ENCODE peak calls at places on chromosomes 3 and 15, in five cellular contexts. One of them, this sample, is unnamed. For H3K36me3, the result is how much of the 10 kb centered on the place peaks cover.

GRCh38 chr3:34212671-34213070 is 414.2 kb downstream of the PDCD6IP start:
- DNase-seq in heart right ventricle: no peak
- DNase-seq in left ventricle myocardium inferior: no peak
- DNase-seq in endothelial cell of umbilical vein: peak
- DNase-seq in Peyer's patch: no peak
- DNase-seq in this sample: no peak

GRCh38 chr3:97821413-97821809 is 400 bp upstream of the CRYBG3 start:
- DNase-seq in Peyer's patch: peak
- DNase-seq in left ventricle myocardium inferior: peak
- DNase-seq in heart right ventricle: peak
- DNase-seq in endothelial cell of umbilical vein: no peak
- DNase-seq in this sample: peak

GRCh38 chr15:27342991-27343390 is 372.0 kb downstream of the GABRG3 start:
- DNase-seq in left ventricle myocardium inferior: no peak
- DNase-seq in endothelial cell of umbilical vein: no peak
- DNase-seq in heart right ventricle: no peak
- DNase-seq in Peyer's patch: no peak
- DNase-seq in this sample: no peak

GRCh38 chr15:63971427-63971805 is 74.9 kb downstream of the DAPK2 start:
- DNase-seq in left ventricle myocardium inferior: no peak
- DNase-seq in Peyer's patch: peak
- DNase-seq in endothelial cell of umbilical vein: no peak
- DNase-seq in heart right ventricle: no peak
- DNase-seq in this sample: peak

GRCh38 chr3:47011371-47011770 is 31.9 kb downstream of the NBEAL2 start:
- DNase-seq in Peyer's patch: peak
- DNase-seq in left ventricle myocardium inferior: no peak
- DNase-seq in endothelial cell of umbilical vein: no peak
- DNase-seq in heart right ventricle: no peak
- DNase-seq in this sample: no peak

GRCh38 chr15:74242296-74242929 is 6.3 kb downstream of the CCDC33 start:
- DNase-seq in heart right ventricle: no peak
- DNase-seq in left ventricle myocardium inferior: no peak
- DNase-seq in Peyer's patch: no peak
- DNase-seq in endothelial cell of umbilical vein: peak
- DNase-seq in this sample: peak

GRCh38 chr3:130811552-130811951 is 64.9 kb upstream of the PIK3R4 start:
- DNase-seq in heart right ventricle: no peak
- DNase-seq in left ventricle myocardium inferior: no peak
- DNase-seq in endothelial cell of umbilical vein: no peak
- DNase-seq in Peyer's patch: no peak
- DNase-seq in this sample: no peak

GRCh38 chr3:103195201-103195600 is 760.4 kb downstream of the ZPLD1 start:
- DNase-seq in Peyer's patch: no peak
- DNase-seq in endothelial cell of umbilical vein: no peak
- DNase-seq in heart right ventricle: no peak
- DNase-seq in left ventricle myocardium inferior: no peak
- DNase-seq in this sample: no peak

GRCh38 chr3:10553586-10554235 is 48.3 kb upstream of the ATP2B2 start:
- DNase-seq in left ventricle myocardium inferior: no peak
- DNase-seq in endothelial cell of umbilical vein: no peak
- DNase-seq in Peyer's patch: no peak
- DNase-seq in heart right ventricle: no peak
- DNase-seq in this sample: no peak

GRCh38 chr3:65627102-65627501 is 411.6 kb downstream of the MAGI1 start:
- DNase-seq in endothelial cell of umbilical vein: no peak
- DNase-seq in heart right ventricle: no peak
- DNase-seq in Peyer's patch: no peak
- DNase-seq in left ventricle myocardium inferior: no peak
- DNase-seq in this sample: no peak

GRCh38 chr3:170865209-170866094 is 4.5 kb downstream of the RPL22L1 start:
- DNase-seq in heart right ventricle: no peak
- DNase-seq in left ventricle myocardium inferior: no peak
- DNase-seq in endothelial cell of umbilical vein: no peak
- DNase-seq in Peyer's patch: no peak
- DNase-seq in this sample: no peak

GRCh38 chr15:89341316-89342005 is 6.8 kb upstream of the POLG start:
- DNase-seq in left ventricle myocardium inferior: no peak
- DNase-seq in heart right ventricle: no peak
- DNase-seq in Peyer's patch: no peak
- DNase-seq in endothelial cell of umbilical vein: no peak
- DNase-seq in this sample: no peak

GRCh38 chr3:2354702-2355101 is 256.0 kb downstream of the CNTN4 start:
- DNase-seq in left ventricle myocardium inferior: no peak
- DNase-seq in Peyer's patch: no peak
- DNase-seq in heart right ventricle: peak
- DNase-seq in endothelial cell of umbilical vein: no peak
- DNase-seq in this sample: no peak

GRCh38 chr15:40150163-40150925 is 10.5 kb upstream of the BUB1B start:
- DNase-seq in left ventricle myocardium inferior: no peak
- DNase-seq in endothelial cell of umbilical vein: peak
- DNase-seq in Peyer's patch: no peak
- DNase-seq in heart right ventricle: no peak
- DNase-seq in this sample: peak

GRCh38 chr3:126054870-126055269 is 29.1 kb downstream of the SLC41A3 start:
- DNase-seq in left ventricle myocardium inferior: no peak
- DNase-seq in heart right ventricle: no peak
- DNase-seq in Peyer's patch: no peak
- DNase-seq in endothelial cell of umbilical vein: no peak
- DNase-seq in this sample: no peak

GRCh38 chr3:11544413-11545181 is 99.1 kb downstream of the VGLL4 start:
- DNase-seq in heart right ventricle: no peak
- DNase-seq in Peyer's patch: no peak
- DNase-seq in left ventricle myocardium inferior: no peak
- DNase-seq in endothelial cell of umbilical vein: no peak
- DNase-seq in this sample: peak

GRCh38 chr15:68820205-68820588 is 498 bp downstream of the ANP32A start:
- DNase-seq in heart right ventricle: peak
- DNase-seq in Peyer's patch: peak
- DNase-seq in left ventricle myocardium inferior: peak
- DNase-seq in endothelial cell of umbilical vein: peak
- DNase-seq in this sample: peak

GRCh38 chr3:42705039-42705767 is 2.6 kb upstream of the HHATL start:
- DNase-seq in endothelial cell of umbilical vein: no peak
- DNase-seq in heart right ventricle: no peak
- DNase-seq in left ventricle myocardium inferior: no peak
- DNase-seq in Peyer's patch: no peak
- DNase-seq in this sample: no peak

GRCh38 chr3:126474498-126475410 is 937 bp downstream of the ZXDC start:
- DNase-seq in heart right ventricle: peak
- DNase-seq in endothelial cell of umbilical vein: peak
- DNase-seq in left ventricle myocardium inferior: no peak
- DNase-seq in Peyer's patch: peak
- DNase-seq in this sample: peak

GRCh38 chr3:123862152-123862551 is 22.0 kb downstream of the MYLK start:
- DNase-seq in left ventricle myocardium inferior: no peak
- DNase-seq in heart right ventricle: no peak
- DNase-seq in Peyer's patch: no peak
- DNase-seq in endothelial cell of umbilical vein: no peak
- DNase-seq in this sample: no peak

GRCh38 chr3:123861081-123861836 is 22.9 kb downstream of the MYLK start:
- DNase-seq in endothelial cell of umbilical vein: no peak
- DNase-seq in Peyer's patch: no peak
- DNase-seq in left ventricle myocardium inferior: no peak
- DNase-seq in heart right ventricle: no peak
- DNase-seq in this sample: no peak

GRCh38 chr3:123854905-123855304 is 29.2 kb downstream of the MYLK start:
- DNase-seq in Peyer's patch: no peak
- DNase-seq in left ventricle myocardium inferior: no peak
- DNase-seq in heart right ventricle: no peak
- DNase-seq in endothelial cell of umbilical vein: no peak
- DNase-seq in this sample: no peak

GRCh38 chr3:123853686-123854372 is 30.3 kb downstream of the MYLK start:
- DNase-seq in left ventricle myocardium inferior: no peak
- DNase-seq in endothelial cell of umbilical vein: no peak
- DNase-seq in heart right ventricle: no peak
- DNase-seq in Peyer's patch: no peak
- DNase-seq in this sample: no peak

DNA sequence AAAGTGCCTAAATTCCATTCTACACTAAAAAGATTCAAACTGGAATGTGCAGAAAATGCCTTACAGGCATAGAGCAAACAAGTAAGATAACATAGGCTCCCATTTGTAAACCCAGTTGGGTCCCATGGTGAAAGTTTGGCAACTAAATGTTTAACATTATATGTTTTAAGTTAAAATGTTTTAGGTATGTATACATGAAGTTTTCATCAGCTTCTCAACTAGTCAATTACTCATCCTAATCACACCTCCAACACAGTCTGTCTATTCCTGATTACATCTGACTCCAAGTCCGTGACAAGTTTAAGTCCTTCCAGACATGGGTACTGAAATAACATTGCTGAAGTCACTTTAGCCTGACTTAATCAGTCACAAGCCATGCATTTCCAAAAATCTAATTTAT is 25.0 kb downstream of the MYLK start:
- DNase-seq in left ventricle myocardium inferior: no peak
- DNase-seq in Peyer's patch: no peak
- DNase-seq in endothelial cell of umbilical vein: no peak
- DNase-seq in heart right ventricle: no peak
- DNase-seq in this sample: no peak
- H3K27ac ChIP-seq in left ventricle myocardium inferior: no peak
- H3K27ac ChIP-seq in Peyer's patch: no peak
- H3K27ac ChIP-seq in endothelial cell of umbilical vein: no peak
- H3K27ac ChIP-seq in heart right ventricle: no peak
- H3K27ac ChIP-seq in this sample: no peak

DNA sequence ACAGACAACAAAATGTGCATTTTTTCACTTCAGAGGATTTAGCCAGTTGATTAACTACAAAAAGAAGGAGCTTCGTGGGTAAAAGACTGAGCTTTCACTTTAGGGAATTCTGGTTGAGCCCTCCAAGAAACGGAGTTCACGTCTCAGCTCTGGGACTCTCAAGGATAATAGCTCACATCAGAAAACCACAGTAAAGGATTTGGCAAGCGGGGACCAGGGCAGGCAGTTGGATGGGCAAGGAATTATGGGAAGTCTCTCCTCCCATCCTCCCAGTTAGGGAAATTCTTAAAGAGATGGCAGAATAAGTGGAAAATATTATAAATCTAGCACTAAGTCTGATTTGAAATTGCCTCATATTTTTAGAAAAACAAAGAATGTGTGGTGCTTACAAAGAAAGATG is 188.3 kb upstream of the EOMES start:
- DNase-seq in heart right ventricle: peak
- DNase-seq in left ventricle myocardium inferior: no peak
- DNase-seq in Peyer's patch: no peak
- DNase-seq in endothelial cell of umbilical vein: no peak
- DNase-seq in this sample: no peak
- H3K4me3 ChIP-seq in heart right ventricle: no peak
- H3K4me3 ChIP-seq in left ventricle myocardium inferior: no peak
- H3K4me3 ChIP-seq in Peyer's patch: no peak
- H3K4me3 ChIP-seq in endothelial cell of umbilical vein: no peak
- H3K4me3 ChIP-seq in this sample: no peak

DNA sequence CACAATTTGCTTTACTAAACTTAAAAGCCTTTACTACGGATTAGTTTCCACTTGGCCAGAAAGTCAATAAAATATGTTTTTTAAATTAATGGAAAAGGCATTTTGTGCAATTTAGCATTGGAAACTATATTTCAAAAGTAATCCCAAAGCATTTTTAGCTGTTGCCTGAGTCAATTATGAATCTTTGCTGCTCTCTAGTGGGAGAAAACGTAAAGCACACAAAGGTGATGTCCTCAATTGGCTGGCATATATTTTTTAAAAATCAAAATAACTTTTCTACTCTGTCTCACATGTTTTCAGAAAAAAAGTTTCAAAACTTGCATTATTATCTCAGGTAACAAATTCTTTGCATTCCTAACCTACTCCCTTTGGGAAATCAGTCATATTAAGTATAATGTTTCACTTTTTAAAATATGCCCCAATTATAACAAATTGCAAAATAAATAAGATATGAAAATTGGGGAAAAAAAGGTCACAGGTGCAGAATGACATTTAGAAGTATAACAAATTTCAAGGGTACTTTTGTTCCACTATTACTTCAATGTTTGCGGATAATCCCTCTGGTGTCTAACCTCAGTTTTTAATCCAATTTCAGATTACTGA is 47.2 kb upstream of the TEX55 start:
- DNase-seq in Peyer's patch: no peak
- DNase-seq in left ventricle myocardium inferior: no peak
- DNase-seq in endothelial cell of umbilical vein: peak
- DNase-seq in heart right ventricle: peak
- DNase-seq in this sample: no peak
- H3K36me3 ChIP-seq in Peyer's patch: under half
- H3K36me3 ChIP-seq in left ventricle myocardium inferior: under half
- H3K36me3 ChIP-seq in endothelial cell of umbilical vein: under half
- H3K36me3 ChIP-seq in heart right ventricle: under half
- H3K36me3 ChIP-seq in this sample: under half

GRCh38 chr3:45612918-45613602 is 18.5 kb downstream of the LIMD1 start:
- DNase-seq in endothelial cell of umbilical vein: no peak
- DNase-seq in left ventricle myocardium inferior: no peak
- DNase-seq in Peyer's patch: no peak
- DNase-seq in heart right ventricle: no peak
- DNase-seq in this sample: no peak

GRCh38 chr3:45611619-45612018 is 17.1 kb downstream of the LIMD1 start:
- DNase-seq in heart right ventricle: no peak
- DNase-seq in Peyer's patch: no peak
- DNase-seq in endothelial cell of umbilical vein: no peak
- DNase-seq in left ventricle myocardium inferior: no peak
- DNase-seq in this sample: no peak

GRCh38 chr3:45616158-45616557 is 21.6 kb downstream of the LIMD1 start:
- DNase-seq in heart right ventricle: no peak
- DNase-seq in Peyer's patch: no peak
- DNase-seq in left ventricle myocardium inferior: no peak
- DNase-seq in endothelial cell of umbilical vein: no peak
- DNase-seq in this sample: no peak

GRCh38 chr3:45612138-45612537 is 17.6 kb downstream of the LIMD1 start:
- DNase-seq in left ventricle myocardium inferior: no peak
- DNase-seq in heart right ventricle: no peak
- DNase-seq in Peyer's patch: no peak
- DNase-seq in endothelial cell of umbilical vein: no peak
- DNase-seq in this sample: no peak

DNA sequence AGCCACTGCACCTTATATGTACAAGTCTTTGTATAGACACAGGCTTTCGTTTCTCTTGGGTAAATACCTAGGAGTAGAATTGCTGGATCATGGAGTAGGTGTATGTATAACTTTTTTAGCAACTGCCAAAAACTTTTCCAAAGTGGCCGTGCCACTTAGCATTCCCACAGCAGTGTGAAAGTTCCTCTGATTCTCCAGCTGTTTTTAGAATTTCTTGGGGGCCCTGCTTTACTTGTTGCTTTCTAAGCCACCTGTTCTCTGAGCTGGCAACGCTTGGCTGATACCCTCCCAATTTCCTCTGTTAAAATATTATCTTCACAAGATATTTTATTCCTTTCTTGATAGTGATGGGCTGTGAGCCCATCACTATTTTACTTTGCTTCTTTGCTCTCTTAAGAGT is 19.2 kb downstream of the LIMD1 start:
- DNase-seq in Peyer's patch: no peak
- DNase-seq in heart right ventricle: no peak
- DNase-seq in left ventricle myocardium inferior: no peak
- DNase-seq in endothelial cell of umbilical vein: no peak
- DNase-seq in this sample: no peak
- H3K27ac ChIP-seq in Peyer's patch: no peak
- H3K27ac ChIP-seq in heart right ventricle: no peak
- H3K27ac ChIP-seq in left ventricle myocardium inferior: no peak
- H3K27ac ChIP-seq in endothelial cell of umbilical vein: no peak
- H3K27ac ChIP-seq in this sample: no peak